ENCODE peak calls at places on chromosomes 13 and 19, in four cellular contexts. X is fibroblast of lung, P is foreskin keratinocyte, V is ascending aorta. U is an unnamed sample. For H3K27me3 and H3K4me1, the result is how much of the 10 kb centered on the place peaks cover.

GRCh38 chr13:113078895-113079720 is 26.5 kb upstream of the F7 start:
- DNase-seq in X (no peak), P (no peak), V (no peak), U (no peak)

GRCh38 chr13:111846396-111847174 is 220.4 kb upstream of the SOX1 start:
- DNase-seq in P (no peak), V (no peak), X (no peak), U (no peak)

GRCh38 chr13:40666905-40667621 is 622 bp upstream of the FOXO1 start:
- DNase-seq in V (peak), P (no peak), X (no peak), U (peak)

GRCh38 chr13:40408602-40409001 is 257.8 kb downstream of the FOXO1 start:
- DNase-seq in X (peak), P (peak), V (no peak), U (no peak)

GRCh38 chr13:66266761-66267160 is 963.4 kb downstream of the PCDH9 start:
- DNase-seq in V (no peak), P (peak), X (no peak), U (no peak)

GRCh38 chr19:1245884-1246816 is 2.2 kb upstream of the MIDN start:
- DNase-seq in V (peak), P (no peak), X (no peak), U (peak)

GRCh38 chr19:32809754-32810153 is 59.8 kb downstream of the SLC7A9 start:
- DNase-seq in V (no peak), P (no peak), X (no peak), U (no peak)

GRCh38 chr13:51324714-51325440 is 14.6 kb upstream of the SERPINE3 start:
- DNase-seq in X (no peak), P (no peak), V (no peak), U (no peak)

GRCh38 chr13:30408319-30409101 is 13.8 kb upstream of the UBE2L5 start:
- DNase-seq in X (peak), V (peak), P (peak), U (peak)

GRCh38 chr13:33606692-33607091 is 211.3 kb upstream of the RFC3 start:
- DNase-seq in V (no peak), P (no peak), X (no peak), U (no peak)

GRCh38 chr13:114079601-114080536 is 52.6 kb downstream of the RASA3 start:
- DNase-seq in X (no peak), V (peak), P (no peak), U (peak)

GRCh38 chr13:52998290-52998876 is 30.2 kb upstream of the OLFM4 start:
- DNase-seq in V (no peak), P (no peak), X (no peak), U (no peak)

GRCh38 chr19:51710163-51710562 is 13.6 kb downstream of the HAS1 start:
- DNase-seq in P (peak), V (no peak), X (peak), U (no peak)

GRCh38 chr13:95298971-95299627 is 2.2 kb downstream of the ABCC4 start:
- DNase-seq in X (peak), P (peak), V (no peak), U (no peak)

GRCh38 chr19:27676877-27677276 is 1536.1 kb downstream of the UQCRFS1 start:
- DNase-seq in P (no peak), V (no peak), X (no peak), U (no peak)

GRCh38 chr19:51016798-51017683 is 2.5 kb downstream of the KLK10 start:
- DNase-seq in V (peak), X (no peak), P (peak), U (no peak)

GRCh38 chr13:99982741-99983400 is 1.3 kb downstream of the ZIC2 start:
- DNase-seq in X (no peak), P (no peak), V (no peak), U (no peak)

GRCh38 chr13:99985243-99985874 is 3.8 kb downstream of the ZIC2 start:
- DNase-seq in V (no peak), P (no peak), X (no peak), U (no peak)

GRCh38 chr13:99983401-99984133 is 2.0 kb downstream of the ZIC2 start:
- DNase-seq in V (no peak), X (no peak), P (no peak), U (no peak)

GRCh38 chr13:99984463-99985242 is 3.1 kb downstream of the ZIC2 start:
- DNase-seq in P (no peak), X (no peak), V (no peak), U (no peak)

DNA sequence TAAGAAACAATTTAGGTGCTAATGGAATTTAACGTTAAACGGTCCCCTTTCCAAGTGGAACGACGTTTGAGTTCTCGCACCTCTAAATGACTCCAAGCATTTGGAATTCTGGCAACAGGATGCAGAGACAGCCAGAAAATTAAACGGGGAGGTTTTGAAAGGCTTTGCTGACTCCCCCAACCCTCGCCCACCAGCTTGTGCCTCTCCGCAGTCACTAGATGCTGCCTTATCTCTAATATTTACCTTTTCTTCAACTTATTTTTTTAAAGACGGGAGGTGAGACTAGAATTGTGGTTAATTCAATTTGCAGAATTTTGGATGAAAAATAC is 2.5 kb downstream of the ZIC2 start:
- DNase-seq in V (no peak), P (no peak), X (no peak), U (no peak)
- H3K27me3 ChIP-seq in V (half or more), P (half or more), X (half or more), U (half or more)

GRCh38 chr19:16066611-16067104 is 9.6 kb upstream of the TPM4 start:
- DNase-seq in V (no peak), P (no peak), X (peak), U (no peak)
- H3K4me1 ChIP-seq in V (under half), P (under half), X (under half), U (under half)

GRCh38 chr19:35509018-35509652 is 4.3 kb downstream of the DMKN start:
- DNase-seq in V (no peak), X (no peak), P (peak), U (no peak)
- H3K27me3 ChIP-seq in V (under half), X (under half), P (under half), U (half or more)

DNA sequence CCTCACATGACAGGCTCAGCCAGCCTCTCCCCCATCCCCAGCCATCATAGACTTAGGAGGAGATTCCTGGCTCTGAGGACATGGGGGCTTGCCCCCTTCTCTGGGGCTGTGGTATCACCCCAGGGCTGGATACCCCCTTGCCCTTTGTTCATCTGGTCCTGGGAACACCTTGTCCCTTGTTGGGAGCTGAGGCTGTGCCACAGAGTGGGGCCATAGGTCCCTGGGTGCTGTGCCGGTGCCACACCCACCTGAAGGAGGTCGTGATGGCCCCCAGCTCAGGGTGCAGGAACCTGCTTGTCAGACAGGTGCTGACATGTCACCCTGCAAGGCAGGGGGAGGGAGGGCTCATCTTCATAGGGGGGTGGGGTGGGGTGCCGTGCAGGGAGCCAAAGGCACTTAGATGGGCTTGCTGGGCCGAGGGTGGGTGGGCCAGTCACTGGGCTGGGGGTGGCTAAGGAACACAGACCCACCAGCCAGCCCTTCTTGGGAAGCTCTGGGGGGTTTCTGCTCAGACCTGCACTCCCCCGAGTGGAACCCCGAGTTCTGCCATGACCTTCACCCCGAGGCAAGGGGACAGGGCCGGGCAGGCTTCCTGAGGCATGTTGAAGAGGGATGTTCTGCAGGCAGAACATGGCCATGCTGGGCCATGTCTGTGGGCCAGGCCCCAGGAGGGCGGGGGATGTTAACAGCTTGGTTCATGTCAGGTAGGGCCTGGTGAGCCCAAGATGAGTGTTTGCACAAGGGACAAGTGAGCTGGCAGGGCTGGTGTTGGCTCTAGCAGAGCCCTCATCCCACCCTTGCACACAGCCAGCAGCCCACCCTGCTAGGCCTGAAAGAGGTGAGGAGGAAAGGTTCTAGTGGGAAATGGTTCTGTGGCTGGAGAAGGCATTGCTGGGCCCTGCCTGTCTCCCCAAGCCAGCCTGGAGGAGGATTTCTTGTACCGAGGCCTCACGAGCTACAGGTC is 28.0 kb downstream of the TSSK6 start:
- DNase-seq in V (no peak), P (no peak), X (no peak), U (no peak)
- H3K4me1 ChIP-seq in V (under half), P (under half), X (under half), U (half or more)

DNA sequence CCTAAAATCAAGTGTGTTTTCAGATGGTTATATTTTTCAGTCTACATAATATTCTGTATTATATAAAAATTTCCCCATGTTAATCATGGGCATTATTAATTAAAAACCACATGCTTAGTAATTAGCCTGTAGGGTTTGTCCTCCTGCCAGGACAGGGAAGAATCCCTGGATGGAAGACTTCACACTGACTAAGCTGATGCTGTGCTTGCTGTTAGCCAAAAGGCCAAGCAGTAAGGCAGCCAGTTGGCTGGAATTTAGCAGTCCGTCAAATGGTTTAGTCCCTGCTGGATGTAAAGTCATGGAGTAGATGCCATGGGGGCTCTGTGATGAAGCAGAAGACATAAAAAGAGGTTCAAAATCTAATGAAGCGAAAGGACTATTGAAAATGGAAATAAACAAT is 168.0 kb upstream of the OBI1 start:
- DNase-seq in P (no peak), X (no peak), V (no peak), U (no peak)
- H3K27me3 ChIP-seq in P (under half), X (under half), V (under half), U (under half)

GRCh38 chr13:74891610-74892009 is 590.4 kb downstream of the TBC1D4 start:
- DNase-seq in P (peak), V (no peak), X (peak), U (no peak)

GRCh38 chr13:74889321-74889720 is 592.6 kb downstream of the TBC1D4 start:
- DNase-seq in V (no peak), X (no peak), P (peak), U (no peak)

GRCh38 chr13:74883834-74884233 is 598.1 kb downstream of the TBC1D4 start:
- DNase-seq in V (no peak), P (no peak), X (no peak), U (no peak)

GRCh38 chr13:74886496-74886895 is 595.5 kb downstream of the TBC1D4 start:
- DNase-seq in X (peak), P (no peak), V (no peak), U (no peak)
- H3K4me1 ChIP-seq in X (under half), P (under half), V (under half), U (under half)

GRCh38 chr13:99977912-99978780 is 3.4 kb upstream of the ZIC2 start:
- DNase-seq in X (no peak), V (no peak), P (no peak), U (no peak)
- H3K27me3 ChIP-seq in X (half or more), V (half or more), P (half or more), U (half or more)